ENCODE peak calls at places on chromosome 6, in ten cellular contexts. One of them, this sample, is unnamed.

GRCh38 chr6:149306967-149307366 is 10.5 kb upstream of the TAB2 start:
- DNase-seq in tibial nerve: no peak
- DNase-seq in heart left ventricle: no peak
- DNase-seq in transverse colon: no peak
- DNase-seq in HepG2: no peak
- DNase-seq in Peyer's patch: no peak
- DNase-seq in sigmoid colon: no peak
- DNase-seq in body of pancreas: no peak
- DNase-seq in breast epithelium: no peak
- DNase-seq in IMR-90: peak; percentile 32
- DNase-seq in this sample: no peak

GRCh38 chr6:74891358-74891811 is 314.5 kb downstream of the COL12A1 start:
- DNase-seq in tibial nerve: peak; percentile 15
- DNase-seq in transverse colon: no peak
- DNase-seq in heart left ventricle: peak; percentile 22
- DNase-seq in sigmoid colon: peak; percentile 82
- DNase-seq in breast epithelium: no peak
- DNase-seq in IMR-90: peak; percentile 83
- DNase-seq in body of pancreas: peak; percentile 30
- DNase-seq in HepG2: no peak
- DNase-seq in Peyer's patch: no peak
- DNase-seq in this sample: no peak

GRCh38 chr6:139230421-139230840 is 61.4 kb downstream of the TXLNB start:
- DNase-seq in HepG2: no peak
- DNase-seq in breast epithelium: no peak
- DNase-seq in body of pancreas: no peak
- DNase-seq in IMR-90: peak; percentile 46
- DNase-seq in transverse colon: no peak
- DNase-seq in Peyer's patch: no peak
- DNase-seq in sigmoid colon: peak; percentile 71
- DNase-seq in tibial nerve: no peak
- DNase-seq in heart left ventricle: no peak
- DNase-seq in this sample: no peak

GRCh38 chr6:160733045-160733646 is 31.1 kb downstream of the PLG start:
- DNase-seq in Peyer's patch: no peak
- DNase-seq in body of pancreas: peak; percentile 56
- DNase-seq in tibial nerve: no peak
- DNase-seq in IMR-90: peak; percentile 13
- DNase-seq in HepG2: peak; percentile 47
- DNase-seq in heart left ventricle: peak; percentile 12
- DNase-seq in transverse colon: peak; percentile 13
- DNase-seq in sigmoid colon: no peak
- DNase-seq in breast epithelium: no peak
- DNase-seq in this sample: peak; percentile 53

GRCh38 chr6:164163239-164163638 is 748.7 kb downstream of the QKI start:
- DNase-seq in tibial nerve: no peak
- DNase-seq in sigmoid colon: no peak
- DNase-seq in IMR-90: no peak
- DNase-seq in heart left ventricle: no peak
- DNase-seq in body of pancreas: no peak
- DNase-seq in Peyer's patch: no peak
- DNase-seq in transverse colon: no peak
- DNase-seq in breast epithelium: no peak
- DNase-seq in HepG2: no peak
- DNase-seq in this sample: no peak

GRCh38 chr6:75167426-75167825 is 38.4 kb downstream of the COL12A1 start:
- DNase-seq in IMR-90: no peak
- DNase-seq in heart left ventricle: no peak
- DNase-seq in breast epithelium: no peak
- DNase-seq in tibial nerve: no peak
- DNase-seq in body of pancreas: no peak
- DNase-seq in sigmoid colon: no peak
- DNase-seq in transverse colon: no peak
- DNase-seq in Peyer's patch: no peak
- DNase-seq in HepG2: no peak
- DNase-seq in this sample: no peak

GRCh38 chr6:15872252-15873103 is 209.7 kb upstream of the DTNBP1 start:
- DNase-seq in Peyer's patch: no peak
- DNase-seq in sigmoid colon: no peak
- DNase-seq in HepG2: no peak
- DNase-seq in heart left ventricle: no peak
- DNase-seq in tibial nerve: no peak
- DNase-seq in body of pancreas: no peak
- DNase-seq in transverse colon: no peak
- DNase-seq in breast epithelium: no peak
- DNase-seq in IMR-90: no peak
- DNase-seq in this sample: no peak

GRCh38 chr6:115717062-115717461 is 343.6 kb downstream of the FRK start:
- DNase-seq in tibial nerve: no peak
- DNase-seq in heart left ventricle: no peak
- DNase-seq in body of pancreas: no peak
- DNase-seq in transverse colon: no peak
- DNase-seq in IMR-90: no peak
- DNase-seq in HepG2: no peak
- DNase-seq in breast epithelium: no peak
- DNase-seq in Peyer's patch: no peak
- DNase-seq in sigmoid colon: no peak
- DNase-seq in this sample: no peak

GRCh38 chr6:89828988-89829590 is 591 bp upstream of the CASP8AP2 start:
- DNase-seq in body of pancreas: no peak
- DNase-seq in sigmoid colon: peak; percentile 65
- DNase-seq in breast epithelium: no peak
- DNase-seq in HepG2: no peak
- DNase-seq in transverse colon: peak; percentile 22
- DNase-seq in heart left ventricle: no peak
- DNase-seq in tibial nerve: no peak
- DNase-seq in IMR-90: no peak
- DNase-seq in Peyer's patch: no peak
- DNase-seq in this sample: no peak

GRCh38 chr6:137692806-137693205 is 174.3 kb upstream of the TNFAIP3 start:
- DNase-seq in breast epithelium: no peak
- DNase-seq in HepG2: no peak
- DNase-seq in body of pancreas: no peak
- DNase-seq in tibial nerve: no peak
- DNase-seq in IMR-90: peak; percentile 56
- DNase-seq in heart left ventricle: no peak
- DNase-seq in Peyer's patch: no peak
- DNase-seq in sigmoid colon: no peak
- DNase-seq in transverse colon: no peak
- DNase-seq in this sample: peak; percentile 47

GRCh38 chr6:21846541-21847451 is 253.2 kb downstream of the SOX4 start:
- DNase-seq in Peyer's patch: no peak
- DNase-seq in transverse colon: no peak
- DNase-seq in tibial nerve: no peak
- DNase-seq in HepG2: peak; percentile 25
- DNase-seq in IMR-90: peak; percentile 37
- DNase-seq in heart left ventricle: peak; percentile 35
- DNase-seq in breast epithelium: no peak
- DNase-seq in sigmoid colon: no peak
- DNase-seq in body of pancreas: no peak
- DNase-seq in this sample: no peak

GRCh38 chr6:140485740-140486467 is 1111.5 kb upstream of the CITED2 start:
- DNase-seq in HepG2: no peak
- DNase-seq in sigmoid colon: peak; percentile 66
- DNase-seq in transverse colon: no peak
- DNase-seq in tibial nerve: no peak
- DNase-seq in breast epithelium: peak; percentile 57
- DNase-seq in heart left ventricle: no peak
- DNase-seq in IMR-90: peak; percentile 95
- DNase-seq in Peyer's patch: no peak
- DNase-seq in body of pancreas: peak; percentile 56
- DNase-seq in this sample: no peak

GRCh38 chr6:34015576-34015975 is 130.3 kb downstream of the GRM4 start:
- DNase-seq in heart left ventricle: no peak
- DNase-seq in transverse colon: no peak
- DNase-seq in IMR-90: no peak
- DNase-seq in breast epithelium: no peak
- DNase-seq in tibial nerve: no peak
- DNase-seq in Peyer's patch: peak; percentile 7
- DNase-seq in HepG2: no peak
- DNase-seq in body of pancreas: no peak
- DNase-seq in sigmoid colon: no peak
- DNase-seq in this sample: no peak

GRCh38 chr6:128990349-128990748 is 107.4 kb downstream of the LAMA2 start:
- DNase-seq in heart left ventricle: no peak
- DNase-seq in IMR-90: no peak
- DNase-seq in breast epithelium: no peak
- DNase-seq in transverse colon: no peak
- DNase-seq in body of pancreas: no peak
- DNase-seq in sigmoid colon: no peak
- DNase-seq in tibial nerve: no peak
- DNase-seq in Peyer's patch: no peak
- DNase-seq in HepG2: peak; percentile 10
- DNase-seq in this sample: no peak

GRCh38 chr6:41675176-41675767 is 37.0 kb downstream of the MDFI start:
- DNase-seq in tibial nerve: no peak
- DNase-seq in heart left ventricle: no peak
- DNase-seq in breast epithelium: no peak
- DNase-seq in body of pancreas: no peak
- DNase-seq in Peyer's patch: peak; percentile 32
- DNase-seq in transverse colon: no peak
- DNase-seq in sigmoid colon: no peak
- DNase-seq in HepG2: no peak
- DNase-seq in IMR-90: no peak
- DNase-seq in this sample: no peak

GRCh38 chr6:39090036-39090435 is 24.9 kb downstream of the SAYSD1 start:
- DNase-seq in heart left ventricle: no peak
- DNase-seq in IMR-90: no peak
- DNase-seq in sigmoid colon: no peak
- DNase-seq in breast epithelium: no peak
- DNase-seq in tibial nerve: no peak
- DNase-seq in HepG2: no peak
- DNase-seq in Peyer's patch: no peak
- DNase-seq in body of pancreas: no peak
- DNase-seq in transverse colon: no peak
- DNase-seq in this sample: no peak

DNA sequence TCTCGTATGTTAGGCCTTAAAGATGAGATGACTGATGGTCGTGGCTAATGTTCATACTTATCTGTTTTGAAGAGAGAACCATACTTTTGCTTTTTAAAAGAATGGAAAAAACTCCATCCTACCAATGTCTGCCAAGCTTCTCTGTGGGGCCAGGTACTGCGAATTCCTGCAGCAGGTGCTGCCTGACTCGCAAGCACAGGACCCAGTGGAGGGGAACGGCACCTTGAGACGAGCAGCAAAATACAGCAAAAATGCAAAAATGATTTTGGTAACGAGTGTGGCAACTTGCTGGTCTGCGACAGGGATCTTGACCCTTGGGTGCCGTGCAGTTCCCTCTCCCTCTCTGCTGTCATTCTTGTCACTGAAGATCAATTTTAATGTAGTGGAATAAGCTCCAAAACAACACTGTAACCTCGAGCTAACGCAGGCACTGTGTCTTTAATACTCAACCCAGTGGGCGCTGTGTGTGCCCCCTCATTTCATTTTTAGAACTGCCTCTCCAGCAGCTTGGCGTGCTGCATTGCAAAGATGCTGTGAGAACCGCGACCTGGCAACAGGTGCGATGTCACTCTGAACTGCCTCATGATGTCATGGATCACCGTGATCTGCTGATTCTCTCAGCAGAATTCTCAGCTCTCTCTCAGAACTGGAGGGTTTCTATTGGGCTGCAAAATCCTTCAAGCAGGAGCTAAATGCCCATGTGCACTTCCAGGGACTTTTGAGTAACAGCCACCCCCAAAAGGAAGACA is 51.6 kb downstream of the RAMACL start:
- DNase-seq in heart left ventricle: no peak
- DNase-seq in HepG2: no peak
- DNase-seq in tibial nerve: no peak
- DNase-seq in breast epithelium: no peak
- DNase-seq in sigmoid colon: no peak
- DNase-seq in body of pancreas: no peak
- DNase-seq in transverse colon: no peak
- DNase-seq in Peyer's patch: no peak
- DNase-seq in IMR-90: no peak
- DNase-seq in this sample: no peak
- TF ChIP-seq POLR2A in heart left ventricle: no peak
- TF ChIP-seq POLR2A in HepG2: no peak
- TF ChIP-seq POLR2A in tibial nerve: no peak
- TF ChIP-seq POLR2A in breast epithelium: no peak
- TF ChIP-seq POLR2A in sigmoid colon: no peak
- TF ChIP-seq POLR2A in body of pancreas: no peak
- TF ChIP-seq POLR2A in transverse colon: no peak
- TF ChIP-seq POLR2A in Peyer's patch: no peak
- TF ChIP-seq POLR2A in IMR-90: no peak
- TF ChIP-seq POLR2A in this sample: no peak

GRCh38 chr6:4125500-4125899 is 9.9 kb downstream of the ECI2 start:
- DNase-seq in IMR-90: peak; percentile 8
- DNase-seq in tibial nerve: no peak
- DNase-seq in body of pancreas: no peak
- DNase-seq in HepG2: no peak
- DNase-seq in breast epithelium: no peak
- DNase-seq in Peyer's patch: no peak
- DNase-seq in heart left ventricle: no peak
- DNase-seq in transverse colon: no peak
- DNase-seq in sigmoid colon: no peak
- DNase-seq in this sample: no peak
- TF ChIP-seq POLR2A in IMR-90: no peak
- TF ChIP-seq POLR2A in tibial nerve: no peak
- TF ChIP-seq POLR2A in body of pancreas: no peak
- TF ChIP-seq POLR2A in HepG2: no peak
- TF ChIP-seq POLR2A in breast epithelium: no peak
- TF ChIP-seq POLR2A in Peyer's patch: no peak
- TF ChIP-seq POLR2A in heart left ventricle: no peak
- TF ChIP-seq POLR2A in transverse colon: no peak
- TF ChIP-seq POLR2A in sigmoid colon: no peak
- TF ChIP-seq POLR2A in this sample: no peak

GRCh38 chr6:167499161-167499660 is 174.3 kb downstream of the TTLL2 start:
- DNase-seq in IMR-90: no peak
- DNase-seq in heart left ventricle: no peak
- DNase-seq in sigmoid colon: peak; percentile 18
- DNase-seq in body of pancreas: no peak
- DNase-seq in HepG2: peak; percentile 52
- DNase-seq in Peyer's patch: peak; percentile 79
- DNase-seq in tibial nerve: no peak
- DNase-seq in transverse colon: peak; percentile 73
- DNase-seq in breast epithelium: no peak
- DNase-seq in this sample: no peak
- TF ChIP-seq POLR2A in IMR-90: no peak
- TF ChIP-seq POLR2A in heart left ventricle: no peak
- TF ChIP-seq POLR2A in sigmoid colon: no peak
- TF ChIP-seq POLR2A in body of pancreas: no peak
- TF ChIP-seq POLR2A in HepG2: no peak
- TF ChIP-seq POLR2A in Peyer's patch: peak; percentile 66
- TF ChIP-seq POLR2A in tibial nerve: no peak
- TF ChIP-seq POLR2A in transverse colon: no peak
- TF ChIP-seq POLR2A in breast epithelium: no peak
- TF ChIP-seq POLR2A in this sample: no peak

DNA sequence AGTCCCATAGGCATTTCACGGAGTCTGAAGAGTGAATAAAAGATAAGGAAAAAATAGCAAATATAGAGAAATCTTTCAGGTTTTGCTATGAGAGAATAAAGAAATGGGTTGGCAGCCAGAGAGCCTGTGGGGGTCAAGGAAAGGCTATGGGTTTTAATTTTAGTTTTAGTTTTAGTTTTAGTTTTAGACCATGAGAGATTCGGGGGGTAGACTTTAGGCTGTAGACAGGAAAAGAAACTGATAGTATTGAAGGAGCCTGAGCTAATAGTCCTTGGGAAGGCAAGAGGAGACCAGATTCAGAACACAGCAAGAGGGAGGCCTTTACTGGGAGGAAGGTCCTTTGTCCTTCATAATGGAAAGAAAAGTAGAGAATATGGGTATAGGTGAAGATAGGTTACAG is 19.3 kb downstream of the DOP1A start:
- DNase-seq in IMR-90: no peak
- DNase-seq in transverse colon: no peak
- DNase-seq in Peyer's patch: no peak
- DNase-seq in tibial nerve: no peak
- DNase-seq in sigmoid colon: no peak
- DNase-seq in HepG2: no peak
- DNase-seq in body of pancreas: no peak
- DNase-seq in breast epithelium: no peak
- DNase-seq in heart left ventricle: no peak
- DNase-seq in this sample: no peak
- TF ChIP-seq POLR2A in IMR-90: no peak
- TF ChIP-seq POLR2A in transverse colon: no peak
- TF ChIP-seq POLR2A in Peyer's patch: no peak
- TF ChIP-seq POLR2A in tibial nerve: no peak
- TF ChIP-seq POLR2A in sigmoid colon: no peak
- TF ChIP-seq POLR2A in HepG2: no peak
- TF ChIP-seq POLR2A in body of pancreas: no peak
- TF ChIP-seq POLR2A in breast epithelium: no peak
- TF ChIP-seq POLR2A in heart left ventricle: no peak
- TF ChIP-seq POLR2A in this sample: no peak